ENCODE peak calls at places on chromosome 16, in six cellular contexts. B is Peyer's patch; F is occipital lobe; Y is GM12865; K is Calu3; X is activated gamma-delta T cell treated with anti-CD3 and anti-CD28 coated beads, Interleukin-2, amount 50 U/mL, for 16 hours. N is an unnamed sample.

GRCh38 chr16:22356930-22357634 is 17.3 kb downstream of the CDR2 start:
- DNase-seq in X (no peak), F (no peak), B (no peak), Y (no peak), K (no peak), N (peak; percentile 55)

GRCh38 chr16:49834496-49835009 is 21.4 kb downstream of the ZNF423 start:
- DNase-seq in F (no peak), X (no peak), Y (no peak), B (no peak), K (no peak), N (peak; percentile 86)

GRCh38 chr16:87953308-87954208 is 2.3 kb downstream of the BANP start:
- DNase-seq in X (no peak), K (no peak), B (no peak), F (no peak), Y (no peak), N (no peak)

GRCh38 chr16:24848065-24848464 is 2.3 kb downstream of the SLC5A11 start:
- DNase-seq in F (no peak), X (no peak), K (peak; percentile 65), Y (no peak), B (no peak), N (no peak)

GRCh38 chr16:12119562-12119961 is 143.0 kb downstream of the SNX29 start:
- DNase-seq in Y (no peak), X (no peak), K (no peak), F (no peak), B (no peak), N (no peak)

GRCh38 chr16:85157813-85158701 is 45.8 kb upstream of the CIBAR2 start:
- DNase-seq in B (no peak), K (no peak), Y (peak; percentile 49), F (no peak), X (no peak), N (peak; percentile 55)

GRCh38 chr16:10206865-10207264 is 24.6 kb upstream of the GRIN2A start:
- DNase-seq in B (no peak), X (no peak), K (no peak), F (no peak), Y (no peak), N (no peak)

GRCh38 chr16:69927056-69927757 is 23.9 kb upstream of the CLEC18A start:
- DNase-seq in K (no peak), B (no peak), X (no peak), F (no peak), Y (no peak), N (no peak)

GRCh38 chr16:47304563-47304962 is 156.3 kb downstream of the ITFG1 start:
- DNase-seq in Y (no peak), F (no peak), X (no peak), B (no peak), K (no peak), N (no peak)

GRCh38 chr16:58306327-58306726 is 11.5 kb upstream of the PRSS54 start:
- DNase-seq in B (peak; percentile 61), Y (peak; percentile 73), K (peak; percentile 36), F (no peak), X (no peak), N (peak; percentile 42)

GRCh38 chr16:4114257-4115208 is 1.7 kb downstream of the ADCY9 start:
- DNase-seq in K (no peak), X (no peak), F (no peak), Y (no peak), B (peak; percentile 55), N (no peak)

GRCh38 chr16:7026639-7027038 is 306.0 kb upstream of the RBFOX1 start:
- DNase-seq in B (no peak), Y (no peak), F (no peak), X (no peak), K (no peak), N (no peak)

GRCh38 chr16:50881953-50882352 is 140.1 kb downstream of the CYLD start:
- DNase-seq in X (no peak), F (no peak), K (no peak), B (no peak), Y (no peak), N (no peak)

GRCh38 chr16:11296706-11297491 is 15.8 kb upstream of the PRM1 start:
- DNase-seq in Y (peak; percentile 42), K (no peak), F (no peak), X (no peak), B (no peak), N (no peak)

GRCh38 chr16:71461686-71462648 is at the start of gene ZNF23:
- DNase-seq in F (peak; percentile 87), Y (peak; percentile 89), X (peak; percentile 62), K (peak; percentile 90), B (peak; percentile 90), N (peak; percentile 74)

GRCh38 chr16:5058476-5058875 is 7.3 kb downstream of the C16orf89 start:
- DNase-seq in X (no peak), F (no peak), K (no peak), Y (no peak), B (peak; percentile 13), N (peak; percentile 55)

GRCh38 chr16:83187404-83187803 is 560.6 kb downstream of the CDH13 start:
- DNase-seq in X (no peak), Y (peak; percentile 31), F (no peak), K (no peak), B (no peak), N (no peak)

GRCh38 chr16:25198021-25198420 is 18.7 kb upstream of the AQP8 start:
- DNase-seq in K (no peak), X (no peak), Y (no peak), F (no peak), B (no peak), N (no peak)

GRCh38 chr16:12907670-12908233 is 6.4 kb downstream of the SHISA9 start:
- DNase-seq in B (no peak), X (no peak), F (no peak), K (no peak), Y (peak; percentile 33), N (no peak)

GRCh38 chr16:29757950-29758466 is 12.2 kb upstream of the C16orf54 start:
- DNase-seq in Y (no peak), B (no peak), F (no peak), X (no peak), K (no peak), N (no peak)

GRCh38 chr16:1070084-1070987 is 2.2 kb upstream of the SSTR5 start:
- DNase-seq in K (no peak), Y (no peak), B (no peak), X (no peak), F (no peak), N (no peak)

GRCh38 chr16:53482123-53482522 is 20.9 kb downstream of the AKTIP start:
- DNase-seq in B (no peak), K (no peak), X (no peak), Y (no peak), F (no peak), N (no peak)

GRCh38 chr16:81424761-81425160 is 19.8 kb upstream of the CMIP start:
- DNase-seq in K (peak; percentile 50), F (no peak), B (no peak), X (no peak), Y (peak; percentile 65), N (no peak)

GRCh38 chr16:1048442-1049112 is 24.0 kb upstream of the SSTR5 start:
- DNase-seq in B (no peak), K (peak; percentile 44), X (no peak), F (peak; percentile 72), Y (no peak), N (peak; percentile 92)

GRCh38 chr16:11576427-11577289 is 10.1 kb downstream of the LITAF start:
- DNase-seq in K (no peak), X (no peak), Y (peak; percentile 73), B (peak; percentile 35), F (no peak), N (no peak)

GRCh38 chr16:79380990-79381389 is 219.5 kb downstream of the MAF start:
- DNase-seq in K (no peak), Y (no peak), X (no peak), F (no peak), B (no peak), N (no peak)

GRCh38 chr16:86052115-86052670 is 153.2 kb downstream of the IRF8 start:
- DNase-seq in Y (no peak), F (no peak), B (peak; percentile 39), X (no peak), K (no peak), N (no peak)

GRCh38 chr16:28181557-28181914 is 30.2 kb downstream of the XPO6 start:
- DNase-seq in K (peak; percentile 52), B (no peak), F (no peak), X (no peak), Y (peak; percentile 39), N (peak; percentile 75)

GRCh38 chr16:49854227-49855203 is 1.4 kb downstream of the ZNF423 start:
- DNase-seq in F (no peak), B (peak; percentile 56), X (no peak), K (peak; percentile 25), Y (peak; percentile 20), N (peak; percentile 50)

GRCh38 chr16:55773859-55774549 is 58.9 kb downstream of the CES1 start:
- DNase-seq in K (no peak), Y (no peak), B (no peak), X (no peak), F (no peak), N (no peak)

GRCh38 chr16:24609740-24610420 is 70.5 kb downstream of the RBBP6 start:
- DNase-seq in K (peak; percentile 55), X (no peak), B (peak; percentile 52), F (peak; percentile 78), Y (peak; percentile 2), N (peak; percentile 93)